ENCODE peak calls at places on chromosomes 2 and 18, in four cellular contexts. N, I, A and J are unnamed samples.

GRCh38 chr2:177231270-177231669 is 18.7 kb downstream of the HNRNPA3 start:
- DNase-seq in N (no peak), I (no peak), A (no peak), J (no peak)

GRCh38 chr2:204681412-204681811 is 136.1 kb downstream of the PARD3B start:
- DNase-seq in N (no peak), I (no peak), A (no peak), J (no peak)

GRCh38 chr2:43737097-43737854 is 36.6 kb upstream of the DYNC2LI1 start:
- DNase-seq in N (no peak), I (peak), A (no peak), J (no peak)

GRCh38 chr2:70947556-70948184 is 12.0 kb downstream of the ATP6V1B1 start:
- DNase-seq in N (no peak), I (no peak), A (no peak), J (no peak)

GRCh38 chr2:207113403-207113802 is 52.3 kb downstream of the KLF7 start:
- DNase-seq in N (no peak), I (no peak), A (peak), J (no peak)

GRCh38 chr2:240622631-240623235 is 2.5 kb upstream of the GPR35 start:
- DNase-seq in N (peak), I (no peak), A (no peak), J (peak)

GRCh38 chr2:230827774-230828271 is 36.9 kb upstream of the ITM2C start:
- DNase-seq in N (no peak), I (no peak), A (no peak), J (no peak)

GRCh38 chr2:237700583-237701032 is 73.2 kb downstream of the LRRFIP1 start:
- DNase-seq in N (no peak), I (peak), A (peak), J (peak)

GRCh38 chr2:48849770-48850169 is 94.2 kb upstream of the LHCGR start:
- DNase-seq in N (no peak), I (no peak), A (no peak), J (no peak)

GRCh38 chr2:186576614-186577013 is 13.2 kb upstream of the ITGAV start:
- DNase-seq in N (no peak), I (no peak), A (no peak), J (no peak)

GRCh38 chr2:84158605-84159004 is 300.5 kb downstream of the SUCLG1 start:
- DNase-seq in N (no peak), I (no peak), A (no peak), J (no peak)

GRCh38 chr2:58039170-58039611 is 7.4 kb upstream of the VRK2 start:
- DNase-seq in N (no peak), I (no peak), A (no peak), J (peak)

GRCh38 chr2:45691152-45691551 is 39.7 kb downstream of the PRKCE start:
- DNase-seq in N (no peak), I (no peak), A (no peak), J (no peak)

GRCh38 chr2:189393440-189394111 is 47.7 kb upstream of the WDR75 start:
- DNase-seq in N (no peak), I (no peak), A (no peak), J (no peak)

GRCh38 chr18:28814365-28814764 is 637.4 kb upstream of the CDH2 start:
- DNase-seq in N (no peak), I (no peak), A (no peak), J (no peak)

GRCh38 chr2:229118336-229118735 is 152.8 kb downstream of the PID1 start:
- DNase-seq in N (no peak), I (no peak), A (no peak), J (no peak)

GRCh38 chr2:178403671-178404379 is 47.1 kb downstream of the PRKRA start:
- DNase-seq in N (no peak), I (no peak), A (no peak), J (no peak)

GRCh38 chr2:98457045-98457696 is 12.5 kb downstream of the INPP4A start:
- DNase-seq in N (no peak), I (no peak), A (no peak), J (no peak)

GRCh38 chr18:51278045-51278649 is 80.7 kb upstream of the MEX3C start:
- DNase-seq in N (no peak), I (no peak), A (peak), J (no peak)

GRCh38 chr2:42060028-42060427 is 12.2 kb downstream of the PKDCC start:
- DNase-seq in N (no peak), I (no peak), A (no peak), J (no peak)

GRCh38 chr2:196059491-196059960 is 9.1 kb downstream of the DNAH7 start:
- DNase-seq in N (no peak), I (no peak), A (no peak), J (no peak)

GRCh38 chr18:72086421-72086820 is 457.7 kb downstream of the CBLN2 start:
- DNase-seq in N (no peak), I (no peak), A (no peak), J (no peak)